ENCODE peak calls at places on chromosomes 4 and X, in four cellular contexts. K, Z, R and F are unnamed samples.

GRCh38 chrX:13761606-13762005 is 27.1 kb downstream of the OFD1 start:
- DNase-seq in K (no peak), Z (peak), R (no peak), F (peak)

GRCh38 chr4:2465032-2465431 is 3.9 kb upstream of the RNF4 start:
- DNase-seq in K (no peak), Z (no peak), R (no peak), F (no peak)

GRCh38 chr4:176584031-176584430 is 208.7 kb downstream of the VEGFC start:
- DNase-seq in K (no peak), Z (no peak), R (no peak), F (no peak)

GRCh38 chr4:163382178-163382869 is 38.6 kb downstream of the NPY5R start:
- DNase-seq in K (no peak), Z (no peak), R (no peak), F (no peak)

GRCh38 chrX:120768681-120769080 is 107.0 kb downstream of the CT47B1 start:
- DNase-seq in K (no peak), Z (no peak), R (no peak), F (no peak)

GRCh38 chr4:26256016-26256415 is 64.8 kb upstream of the RBPJ start:
- DNase-seq in K (no peak), Z (no peak), R (no peak), F (no peak)

GRCh38 chrX:9464435-9465371 is at the start of gene TBL1X:
- DNase-seq in K (no peak), Z (peak), R (peak), F (peak)

GRCh38 chr4:135434936-135435335 is 1233.3 kb upstream of the PABPC4L start:
- DNase-seq in K (no peak), Z (no peak), R (no peak), F (no peak)

GRCh38 chrX:10579018-10579752 is 41.2 kb downstream of the MID1 start:
- DNase-seq in K (no peak), Z (no peak), R (peak), F (no peak)

GRCh38 chrX:8755813-8756212 is 23.9 kb upstream of the ANOS1 start:
- DNase-seq in K (no peak), Z (no peak), R (no peak), F (no peak)

GRCh38 chr4:54661156-54661555 is 3.4 kb downstream of the KIT start:
- DNase-seq in K (no peak), Z (no peak), R (no peak), F (no peak)

GRCh38 chrX:24283122-24283789 is 30.6 kb downstream of the SUPT20HL2 start:
- DNase-seq in K (no peak), Z (no peak), R (no peak), F (no peak)

GRCh38 chr4:22315643-22316042 is 200.2 kb downstream of the ADGRA3 start:
- DNase-seq in K (no peak), Z (no peak), R (no peak), F (no peak)

GRCh38 chr4:52192697-52193096 is 141.6 kb downstream of the SPATA18 start:
- DNase-seq in K (no peak), Z (no peak), R (peak), F (no peak)

GRCh38 chr4:2487632-2488031 is 18.7 kb downstream of the RNF4 start:
- DNase-seq in K (no peak), Z (no peak), R (no peak), F (no peak)

GRCh38 chrX:102860235-102860634 is 76.8 kb upstream of the RAB40AL start:
- DNase-seq in K (no peak), Z (no peak), R (no peak), F (no peak)

GRCh38 chr4:168832746-168833575 is 177.1 kb downstream of the CBR4 start:
- DNase-seq in K (no peak), Z (no peak), R (no peak), F (peak)

GRCh38 chr4:101787917-101788316 is 2.6 kb upstream of the BANK1 start:
- DNase-seq in K (no peak), Z (no peak), R (no peak), F (no peak)

GRCh38 chr4:23856630-23857029 is 33.2 kb downstream of the PPARGC1A start:
- DNase-seq in K (no peak), Z (no peak), R (peak), F (no peak)

GRCh38 chrX:17617794-17618193 is 119.5 kb upstream of the SCML1 start:
- DNase-seq in K (no peak), Z (no peak), R (no peak), F (peak)

GRCh38 chr4:73315091-73315490 is 56.5 kb upstream of the ANKRD17 start:
- DNase-seq in K (no peak), Z (no peak), R (no peak), F (no peak)

GRCh38 chr4:96736352-96736889 is 896.5 kb downstream of the PDHA2 start:
- DNase-seq in K (no peak), Z (no peak), R (no peak), F (no peak)

GRCh38 chr4:1167244-1167949 is 5.0 kb downstream of the SPON2 start:
- DNase-seq in K (peak), Z (peak), R (peak), F (peak)

GRCh38 chr4:1164444-1164843 is 7.9 kb downstream of the SPON2 start:
- DNase-seq in K (no peak), Z (no peak), R (no peak), F (no peak)

GRCh38 chr4:1168291-1169031 is 3.9 kb downstream of the SPON2 start:
- DNase-seq in K (no peak), Z (no peak), R (no peak), F (no peak)

GRCh38 chr4:1164956-1165545 is 7.3 kb downstream of the SPON2 start:
- DNase-seq in K (no peak), Z (no peak), R (no peak), F (no peak)

GRCh38 chr4:1166509-1167243 is 5.7 kb downstream of the SPON2 start:
- DNase-seq in K (no peak), Z (peak), R (no peak), F (no peak)
- TF ChIP-seq RAD21 in K (no peak), Z (no peak), R (no peak), F (no peak)

GRCh38 chr4:48334236-48334635 is 7.1 kb upstream of the SLAIN2 start:
- DNase-seq in K (no peak), Z (no peak), R (no peak), F (no peak)

GRCh38 chr4:48332661-48333060 is 8.7 kb upstream of the SLAIN2 start:
- DNase-seq in K (no peak), Z (no peak), R (no peak), F (no peak)

GRCh38 chr4:48336471-48336870 is 4.9 kb upstream of the SLAIN2 start:
- DNase-seq in K (no peak), Z (no peak), R (no peak), F (no peak)

GRCh38 chr4:48333587-48333986 is 7.7 kb upstream of the SLAIN2 start:
- DNase-seq in K (no peak), Z (no peak), R (no peak), F (no peak)

GRCh38 chr4:48334900-48335384 is 6.4 kb upstream of the SLAIN2 start:
- DNase-seq in K (no peak), Z (no peak), R (no peak), F (no peak)
- TF ChIP-seq FOXM1 in K (no peak), Z (no peak), R (no peak), F (no peak)

GRCh38 chr4:42615131-42615776 is 41.7 kb downstream of the ATP8A1 start:
- DNase-seq in K (no peak), Z (no peak), R (no peak), F (no peak)
- TF ChIP-seq RAD21 in K (no peak), Z (no peak), R (no peak), F (no peak)

DNA sequence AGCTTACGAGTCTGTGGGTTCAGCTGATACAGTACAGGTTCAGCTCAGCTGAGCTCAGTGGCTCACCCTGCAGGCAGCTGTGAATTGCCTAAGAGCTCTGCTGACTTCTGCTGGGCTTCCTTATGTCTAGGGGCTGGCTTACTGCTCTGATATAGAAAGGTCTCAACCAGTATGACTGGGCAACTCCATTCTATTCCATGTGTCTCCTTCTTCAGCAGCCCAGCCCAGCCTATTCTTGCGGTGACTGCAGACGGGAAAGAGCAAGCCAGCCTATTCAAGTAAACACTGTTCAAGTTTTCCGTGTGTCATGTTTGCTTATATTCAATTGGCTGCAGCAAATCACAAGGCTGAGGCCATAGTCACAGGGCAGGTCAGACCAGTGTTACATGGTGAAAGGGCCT is 615.4 kb upstream of the ZFP42 start:
- DNase-seq in K (no peak), Z (no peak), R (peak), F (no peak)
- TF ChIP-seq FOXM1 in K (no peak), Z (no peak), R (no peak), F (no peak)

DNA sequence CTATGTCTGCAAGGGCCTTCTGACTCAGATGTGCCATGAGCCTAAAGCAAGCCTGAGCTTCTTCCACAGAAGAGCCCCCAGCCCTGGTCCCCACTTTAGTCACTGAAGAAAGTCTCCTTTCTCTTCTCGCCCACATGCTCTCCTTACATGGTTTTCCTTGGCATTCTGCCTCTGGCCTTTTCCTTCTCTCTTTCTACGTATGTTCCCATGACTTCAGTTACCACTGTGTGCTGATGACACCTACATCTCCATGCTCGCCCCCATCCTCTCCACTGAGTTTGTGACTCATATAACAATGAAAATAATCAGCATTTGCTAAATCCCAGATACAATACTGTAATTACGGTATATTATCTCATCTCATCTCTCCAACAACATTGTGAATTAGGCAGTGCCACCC is 149.3 kb downstream of the AMMECR1 start:
- DNase-seq in K (no peak), Z (no peak), R (no peak), F (no peak)
- TF ChIP-seq RAD21 in K (no peak), Z (no peak), R (no peak), F (no peak)

GRCh38 chr4:153640476-153640802 is 43.6 kb upstream of the TLR2 start:
- DNase-seq in K (no peak), Z (no peak), R (no peak), F (no peak)
- TF ChIP-seq FOXM1 in K (no peak), Z (no peak), R (no peak), F (no peak)

GRCh38 chr4:123749408-123749807 is 352.8 kb downstream of the SPRY1 start:
- DNase-seq in K (no peak), Z (no peak), R (no peak), F (no peak)

GRCh38 chr4:123750044-123750443 is 353.4 kb downstream of the SPRY1 start:
- DNase-seq in K (no peak), Z (no peak), R (peak), F (no peak)

GRCh38 chr4:123744664-123745290 is 348.2 kb downstream of the SPRY1 start:
- DNase-seq in K (no peak), Z (no peak), R (peak), F (no peak)

GRCh38 chr4:123746981-123747380 is 350.4 kb downstream of the SPRY1 start:
- DNase-seq in K (no peak), Z (no peak), R (no peak), F (no peak)

DNA sequence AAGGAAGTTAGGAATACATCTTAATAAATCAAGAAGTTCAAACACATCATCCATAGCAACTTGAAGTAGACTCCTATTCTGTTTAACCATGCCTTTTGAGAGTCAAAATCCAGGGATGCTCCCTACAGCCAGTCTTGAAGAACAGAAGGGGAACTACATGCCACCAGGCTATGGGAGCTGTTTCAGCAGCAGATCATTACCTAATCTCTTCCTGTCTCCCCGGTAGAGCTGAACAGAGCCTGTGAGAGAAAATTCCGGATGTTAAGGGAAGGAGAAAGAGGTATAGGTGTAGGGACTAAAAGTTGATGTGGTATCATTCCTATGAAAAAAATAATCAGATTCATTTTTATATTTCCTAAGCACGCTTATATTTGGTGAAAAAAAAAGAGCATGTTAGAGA is 352.2 kb downstream of the SPRY1 start:
- DNase-seq in K (no peak), Z (no peak), R (no peak), F (no peak)
- TF ChIP-seq RAD21 in K (no peak), Z (no peak), R (no peak), F (no peak)

GRCh38 chrX:21153033-21153432 is 221.2 kb upstream of the CNKSR2 start:
- DNase-seq in K (no peak), Z (no peak), R (no peak), F (no peak)
- TF ChIP-seq FOXM1 in K (no peak), Z (no peak), R (no peak), F (no peak)